ENCODE peak calls at places on chromosomes 4 and X, in seven cellular contexts. N is NCI-H1417; K is stimulated activated CD4-positive, alpha-beta T cell treated with anti-CD3 and anti-CD28 coated beads, Interleukin-2, amount 100 ng/mL, for 4 hours; D is CD4-positive, alpha-beta memory T cell; Z is HFF-Myc; H is adipocyte; R is brain microvascular endothelial cell. P is an unnamed sample.

GRCh38 chr4:88759039-88759631 is 61.5 kb upstream of the NAP1L5 start:
- DNase-seq in N (peak), K (no peak), D (no peak), Z (peak), H (peak), R (peak), P (no peak)

GRCh38 chr4:108333353-108333920 is 164.7 kb upstream of the LEF1 start:
- DNase-seq in N (no peak), K (no peak), D (no peak), Z (no peak), H (no peak), R (no peak), P (no peak)

GRCh38 chr4:147674073-147674472 is 9.9 kb downstream of the PRMT9 start:
- DNase-seq in N (peak), K (no peak), D (no peak), Z (no peak), H (peak), R (no peak), P (no peak)

GRCh38 chr4:175927121-175927520 is 115.1 kb upstream of the GPM6A start:
- DNase-seq in N (no peak), K (no peak), D (no peak), Z (no peak), H (no peak), R (peak), P (no peak)

GRCh38 chr4:119207051-119207450 is 5.5 kb upstream of the USP53 start:
- DNase-seq in N (no peak), K (no peak), D (no peak), Z (peak), H (peak), R (peak), P (no peak)

GRCh38 chrX:115393271-115393670 is 103.8 kb downstream of the LUZP4 start:
- DNase-seq in N (no peak), K (no peak), D (no peak), Z (no peak), H (no peak), R (peak), P (no peak)

GRCh38 chr4:164847016-164847415 is 30.0 kb upstream of the APELA start:
- DNase-seq in N (no peak), K (no peak), D (no peak), Z (no peak), H (no peak), R (no peak), P (no peak)

GRCh38 chrX:134460861-134461218 is 875 bp downstream of the HPRT1 start:
- DNase-seq in N (peak), K (no peak), D (no peak), Z (no peak), H (peak), R (no peak), P (no peak)

GRCh38 chr4:168309781-168310180 is 8.8 kb downstream of the DDX60 start:
- DNase-seq in N (no peak), K (no peak), D (no peak), Z (no peak), H (peak), R (no peak), P (no peak)

GRCh38 chrX:153645921-153646481 is 1.0 kb upstream of the DUSP9 start:
- DNase-seq in N (no peak), K (no peak), D (no peak), Z (no peak), H (no peak), R (no peak), P (no peak)

GRCh38 chr4:140256335-140256734 is 102.4 kb upstream of the MAML3 start:
- DNase-seq in N (no peak), K (no peak), D (no peak), Z (no peak), H (no peak), R (peak), P (no peak)

GRCh38 chrX:13102636-13103035 is 58.2 kb upstream of the FAM9C start:
- DNase-seq in N (no peak), K (no peak), D (no peak), Z (no peak), H (peak), R (no peak), P (no peak)

GRCh38 chr4:116202524-116202923 is 882.9 kb downstream of the TRAM1L1 start:
- DNase-seq in N (no peak), K (no peak), D (no peak), Z (no peak), H (no peak), R (no peak), P (no peak)

GRCh38 chr4:2135083-2135482 is 76.0 kb downstream of the NAT8L start:
- DNase-seq in N (peak), K (no peak), D (peak), Z (peak), H (peak), R (peak), P (peak)

GRCh38 chrX:9907645-9908387 is 59.3 kb upstream of the CLDN34 start:
- DNase-seq in N (no peak), K (no peak), D (no peak), Z (no peak), H (peak), R (peak), P (peak)

GRCh38 chrX:2502120-2502667 is 1.4 kb upstream of the DHRSX start:
- DNase-seq in N (no peak), K (no peak), D (no peak), Z (no peak), H (no peak), R (no peak), P (no peak)

GRCh38 chrX:12965390-12965940 is 9.4 kb upstream of the TMSB4X start:
- DNase-seq in N (no peak), K (no peak), D (no peak), Z (no peak), H (no peak), R (no peak), P (no peak)

GRCh38 chr4:38678078-38678477 is 14.1 kb downstream of the KLF3 start:
- DNase-seq in N (no peak), K (no peak), D (no peak), Z (no peak), H (peak), R (peak), P (peak)

GRCh38 chr4:185109736-185110135 is 33.3 kb upstream of the SLC25A4 start:
- DNase-seq in N (no peak), K (no peak), D (no peak), Z (no peak), H (no peak), R (no peak), P (no peak)

GRCh38 chr4:100165809-100166208 is 24.5 kb downstream of the DDIT4L start:
- DNase-seq in N (no peak), K (no peak), D (no peak), Z (no peak), H (peak), R (no peak), P (peak)

GRCh38 chrX:52082578-52082977 is 13.6 kb upstream of the MAGED4B start:
- DNase-seq in N (no peak), K (no peak), D (no peak), Z (peak), H (peak), R (peak), P (no peak)

GRCh38 chr4:6019316-6020263 is 1.4 kb upstream of the C4orf50 start:
- DNase-seq in N (peak), K (no peak), D (no peak), Z (peak), H (peak), R (peak), P (no peak)

GRCh38 chrX:154600962-154601374 is 16.0 kb downstream of the CTAG1A start:
- DNase-seq in N (no peak), K (no peak), D (no peak), Z (no peak), H (peak), R (peak), P (no peak)

GRCh38 chr4:140644470-140645185 is 75.9 kb upstream of the UCP1 start:
- DNase-seq in N (no peak), K (no peak), D (no peak), Z (no peak), H (no peak), R (no peak), P (no peak)

GRCh38 chr4:63717384-63717783 is 691.9 kb downstream of the TECRL start:
- DNase-seq in N (peak), K (no peak), D (no peak), Z (no peak), H (no peak), R (no peak), P (peak)

GRCh38 chr4:123415977-123416376 is 19.4 kb downstream of the SPRY1 start:
- DNase-seq in N (no peak), K (peak), D (no peak), Z (no peak), H (peak), R (peak), P (peak)

GRCh38 chr4:185840201-185840600 is 28.2 kb upstream of the SORBS2 start:
- DNase-seq in N (no peak), K (no peak), D (no peak), Z (no peak), H (peak), R (peak), P (no peak)

GRCh38 chr4:88527787-88528186 is 4.2 kb upstream of the PYURF start:
- DNase-seq in N (no peak), K (no peak), D (no peak), Z (no peak), H (no peak), R (no peak), P (no peak)

GRCh38 chr4:127782275-127783025 is at the start of gene HSPA4L:
- DNase-seq in N (peak), K (peak), D (peak), Z (peak), H (peak), R (peak), P (peak)

GRCh38 chr4:141413366-141413765 is 192.7 kb downstream of the ZNF330 start:
- DNase-seq in N (no peak), K (no peak), D (no peak), Z (no peak), H (no peak), R (no peak), P (no peak)

GRCh38 chr4:95549246-95550138 is 719 bp upstream of the UNC5C start:
- DNase-seq in N (peak), K (no peak), D (no peak), Z (no peak), H (peak), R (peak), P (peak)